ENCODE peak calls at places on chromosomes 7 and 10, in four cellular contexts. K is GM12878, H is K562, Q is SK-N-SH. Y is an unnamed sample.

GRCh38 chr10:13658864-13659685 is 72.3 kb downstream of the PRPF18 start:
- DNase-seq in Q (no peak), K (no peak), H (no peak), Y (no peak)

GRCh38 chr10:60797200-60797599 is 18.9 kb downstream of the CDK1 start:
- DNase-seq in Q (no peak), H (no peak), K (no peak), Y (no peak)

GRCh38 chr7:2969398-2970306 is 74.0 kb downstream of the CARD11 start:
- DNase-seq in Q (no peak), K (no peak), H (no peak), Y (no peak)

GRCh38 chr7:69367785-69368184 is 230.5 kb upstream of the AUTS2 start:
- DNase-seq in Q (no peak), K (no peak), H (no peak), Y (no peak)

GRCh38 chr10:11647676-11648075 is 36.2 kb upstream of the USP6NL start:
- DNase-seq in Q (no peak), H (no peak), K (no peak), Y (no peak)

GRCh38 chr7:155878250-155878649 is 66.0 kb upstream of the SHH start:
- DNase-seq in H (no peak), Q (no peak), K (no peak), Y (no peak)

GRCh38 chr10:98608417-98608816 is 161.7 kb upstream of the HPS1 start:
- DNase-seq in K (no peak), Q (no peak), H (no peak), Y (peak; percentile 19)

GRCh38 chr7:20229652-20230500 is 12.7 kb upstream of the MACC1 start:
- DNase-seq in K (no peak), Q (no peak), H (peak; percentile 20), Y (no peak)

GRCh38 chr7:53229202-53229601 is 193.8 kb downstream of the POM121L12 start:
- DNase-seq in Q (no peak), K (no peak), H (no peak), Y (no peak)

GRCh38 chr7:2956526-2957368 is 86.9 kb downstream of the CARD11 start:
- DNase-seq in H (peak; percentile 55), Q (peak; percentile 65), K (no peak), Y (peak; percentile 5)

GRCh38 chr7:132518102-132518838 is 58.0 kb downstream of the PLXNA4 start:
- DNase-seq in H (peak; percentile 80), Q (peak; percentile 52), K (no peak), Y (peak; percentile 52)

GRCh38 chr7:100801833-100802568 is 25.3 kb downstream of the EPHB4 start:
- DNase-seq in Q (peak; percentile 90), K (no peak), H (peak; percentile 97), Y (no peak)

GRCh38 chr10:89342219-89342966 is 14.6 kb downstream of the IFIT3 start:
- DNase-seq in Q (peak; percentile 73), H (no peak), K (no peak), Y (no peak)

GRCh38 chr7:116863168-116863670 is 832 bp downstream of the CAPZA2 start:
- DNase-seq in Q (peak; percentile 69), K (no peak), H (no peak), Y (peak; percentile 19)

GRCh38 chr10:81564143-81564542 is 310.9 kb upstream of the NRG3 start:
- DNase-seq in Q (no peak), K (no peak), H (no peak), Y (no peak)

GRCh38 chr7:105776986-105777910 is 99.2 kb downstream of the ATXN7L1 start:
- DNase-seq in K (no peak), Q (no peak), H (no peak), Y (no peak)

GRCh38 chr10:93462371-93462770 is 19.8 kb downstream of the MYOF start:
- DNase-seq in K (no peak), H (no peak), Q (no peak), Y (no peak)

GRCh38 chr10:78209987-78210386 is 176.3 kb downstream of the RPS24 start:
- DNase-seq in K (no peak), Q (no peak), H (no peak), Y (no peak)

GRCh38 chr10:72852428-72852827 is 41.1 kb upstream of the OIT3 start:
- DNase-seq in K (no peak), H (no peak), Q (no peak), Y (no peak)

GRCh38 chr10:13984647-13985155 is 346.0 kb downstream of the FRMD4A start:
- DNase-seq in K (no peak), Q (no peak), H (no peak), Y (no peak)

GRCh38 chr10:5283305-5284158 is 81.2 kb upstream of the UCN3 start:
- DNase-seq in H (peak; percentile 55), K (no peak), Q (peak; percentile 51), Y (peak; percentile 66)

GRCh38 chr7:100220833-100221718 is 1.3 kb downstream of the PVRIG start:
- DNase-seq in Q (no peak), K (peak; percentile 82), H (no peak), Y (no peak)

GRCh38 chr7:26784118-26784517 is 80.3 kb downstream of the SKAP2 start:
- DNase-seq in K (no peak), H (no peak), Q (no peak), Y (no peak)

GRCh38 chr7:75623390-75624133 is 115.2 kb downstream of the HIP1 start:
- DNase-seq in H (no peak), K (no peak), Q (no peak), Y (peak; percentile 12)

GRCh38 chr7:81161459-81162075 is 242.7 kb upstream of the SEMA3C start:
- DNase-seq in Q (no peak), K (no peak), H (peak; percentile 32), Y (no peak)

GRCh38 chr7:73811760-73812168 is 19.0 kb upstream of the CLDN4 start:
- DNase-seq in Q (peak; percentile 87), H (peak; percentile 84), K (no peak), Y (peak; percentile 91)

GRCh38 chr10:33145451-33146188 is 187.6 kb upstream of the ITGB1 start:
- DNase-seq in Q (no peak), H (no peak), K (no peak), Y (no peak)

GRCh38 chr7:18975689-18976280 is 141.7 kb downstream of the TWIST1 start:
- DNase-seq in K (no peak), Q (no peak), H (no peak), Y (no peak)

GRCh38 chr10:110353244-110354119 is 48.8 kb upstream of the SMNDC1 start:
- DNase-seq in K (no peak), Q (no peak), H (peak; percentile 12), Y (peak; percentile 38)

GRCh38 chr7:36096460-36097095 is 56.5 kb upstream of the EEPD1 start:
- DNase-seq in Q (no peak), K (no peak), H (no peak), Y (no peak)

GRCh38 chr7:23530901-23531793 is 634 bp downstream of the TRA2A start:
- DNase-seq in K (no peak), H (peak; percentile 84), Q (peak; percentile 86), Y (peak; percentile 53)

GRCh38 chr10:59268460-59268859 is 92.0 kb downstream of the PHYHIPL start:
- DNase-seq in H (no peak), Q (no peak), K (no peak), Y (no peak)

DNA sequence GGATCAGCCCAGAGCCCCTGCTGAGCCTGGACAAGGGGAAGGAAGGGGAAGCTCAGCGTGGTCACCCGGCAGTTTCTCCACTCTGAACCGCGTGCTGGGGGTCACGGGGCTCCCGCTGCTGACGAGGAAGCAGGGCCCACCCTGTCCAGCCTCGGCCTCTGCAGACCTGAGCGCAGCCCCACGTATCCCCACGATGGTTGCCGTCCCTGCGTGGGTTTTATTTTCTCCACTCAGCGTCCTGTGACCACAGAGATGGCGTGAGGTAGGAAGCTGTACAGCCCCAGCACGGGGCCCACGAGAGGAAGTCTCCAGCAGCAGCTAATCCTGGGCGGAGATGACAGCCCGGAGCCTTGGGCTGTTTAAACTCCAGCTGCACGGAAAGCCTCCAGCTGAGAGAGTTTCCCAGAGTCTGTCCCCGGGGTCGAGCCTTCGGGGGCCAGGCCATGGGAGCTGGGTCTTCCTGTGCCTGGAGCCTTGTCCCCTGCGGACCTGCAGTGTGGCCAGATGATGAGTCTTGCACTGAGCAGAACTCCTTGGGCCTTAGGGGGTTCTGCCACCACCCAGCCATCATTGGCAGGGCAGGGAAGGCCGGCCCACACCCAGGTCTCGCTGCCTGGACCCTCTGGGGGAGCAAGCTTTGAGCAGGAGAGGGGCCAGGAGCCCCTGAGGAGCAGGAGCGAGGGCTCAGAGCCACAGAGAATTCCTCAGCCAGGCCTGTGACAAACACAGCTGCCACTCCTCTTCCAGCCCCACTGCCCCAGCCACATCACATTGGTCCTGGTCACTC is 72.8 kb upstream of the FAM20C start:
- DNase-seq in Q (no peak), K (no peak), H (no peak), Y (no peak)
- TF ChIP-seq USF1 in Q (no peak), K (no peak), H (no peak), Y (no peak)

GRCh38 chr7:95927781-95928180 is 155.4 kb downstream of the DYNC1I1 start:
- DNase-seq in K (no peak), H (no peak), Q (peak; percentile 36), Y (no peak)
- TF ChIP-seq USF1 in K (no peak), H (no peak), Q (no peak), Y (no peak)

GRCh38 chr10:28489201-28489600 is 43.7 kb upstream of the WAC start:
- DNase-seq in Q (no peak), K (no peak), H (no peak), Y (no peak)
- TF ChIP-seq USF1 in Q (no peak), K (no peak), H (no peak), Y (no peak)

GRCh38 chr7:16509829-16510228 is 16.8 kb upstream of the LRRC72 start:
- DNase-seq in K (no peak), H (no peak), Q (no peak), Y (no peak)

GRCh38 chr7:16502303-16502702 is 24.3 kb upstream of the LRRC72 start:
- DNase-seq in H (no peak), K (no peak), Q (peak; percentile 24), Y (no peak)

GRCh38 chr7:16498122-16498521 is 28.5 kb upstream of the LRRC72 start:
- DNase-seq in Q (no peak), H (no peak), K (no peak), Y (no peak)

DNA sequence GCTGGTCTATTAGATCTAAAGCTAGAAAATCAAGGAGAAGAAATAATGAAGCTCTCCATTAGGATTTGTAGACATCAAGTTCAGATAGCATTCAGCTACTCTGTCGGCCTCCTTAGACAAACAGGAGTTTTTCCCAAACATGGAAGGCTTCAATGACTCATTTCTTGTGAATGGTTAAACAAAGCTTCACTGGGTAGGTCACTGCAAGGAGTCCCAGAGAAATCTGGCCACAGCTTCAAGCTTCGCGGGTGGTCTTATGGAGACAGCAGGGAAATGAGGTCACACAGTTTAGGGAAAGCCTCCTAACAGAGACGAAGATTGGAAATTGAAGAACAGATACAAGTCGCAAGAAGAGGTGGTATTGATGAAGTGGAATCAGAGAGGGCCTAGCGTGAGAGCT is 22.6 kb upstream of the LRRC72 start:
- DNase-seq in Q (no peak), K (no peak), H (no peak), Y (no peak)
- TF ChIP-seq USF1 in Q (no peak), K (no peak), H (no peak), Y (no peak)

GRCh38 chr7:5695037-5695708 is 86.3 kb downstream of the RNF216 start:
- DNase-seq in K (peak; percentile 94), H (no peak), Q (no peak), Y (no peak)
- TF ChIP-seq USF1 in K (no peak), H (no peak), Q (no peak), Y (no peak)

Y was measured in WTC11.